ENCODE peak calls at places on chromosome 5, in six cellular contexts. One of them, this sample, is unnamed.

GRCh38 chr5:42168091-42168670 is 243.1 kb downstream of the FBXO4 start:
- DNase-seq in hepatocyte: no peak
- DNase-seq in GM23338: no peak
- DNase-seq in uterus: no peak
- DNase-seq in IMR-90: no peak
- DNase-seq in psoas muscle: no peak
- DNase-seq in this sample: no peak

GRCh38 chr5:115641948-115642347 is 16.1 kb upstream of the TMED7 start:
- DNase-seq in hepatocyte: no peak
- DNase-seq in GM23338: no peak
- DNase-seq in uterus: no peak
- DNase-seq in IMR-90: peak; percentile 11
- DNase-seq in psoas muscle: no peak
- DNase-seq in this sample: no peak

GRCh38 chr5:42745426-42745825 is 11.2 kb upstream of the CCDC152 start:
- DNase-seq in hepatocyte: no peak
- DNase-seq in GM23338: peak; percentile 86
- DNase-seq in uterus: no peak
- DNase-seq in IMR-90: no peak
- DNase-seq in psoas muscle: no peak
- DNase-seq in this sample: no peak

GRCh38 chr5:133727636-133728035 is 115.3 kb upstream of the FSTL4 start:
- DNase-seq in hepatocyte: no peak
- DNase-seq in GM23338: no peak
- DNase-seq in uterus: no peak
- DNase-seq in IMR-90: no peak
- DNase-seq in psoas muscle: no peak
- DNase-seq in this sample: no peak

GRCh38 chr5:165714594-165714993 is 2209.2 kb downstream of the MAT2B start:
- DNase-seq in hepatocyte: no peak
- DNase-seq in GM23338: no peak
- DNase-seq in uterus: no peak
- DNase-seq in IMR-90: no peak
- DNase-seq in psoas muscle: no peak
- DNase-seq in this sample: no peak

GRCh38 chr5:157554180-157555030 is 21.2 kb downstream of the ADAM19 start:
- DNase-seq in hepatocyte: no peak
- DNase-seq in GM23338: peak; percentile 56
- DNase-seq in uterus: no peak
- DNase-seq in IMR-90: no peak
- DNase-seq in psoas muscle: no peak
- DNase-seq in this sample: no peak

GRCh38 chr5:134583821-134584220 is 48.8 kb downstream of the SAR1B start:
- DNase-seq in hepatocyte: no peak
- DNase-seq in GM23338: no peak
- DNase-seq in uterus: no peak
- DNase-seq in IMR-90: no peak
- DNase-seq in psoas muscle: no peak
- DNase-seq in this sample: no peak

GRCh38 chr5:173283318-173284288 is 44.6 kb downstream of the STC2 start:
- DNase-seq in hepatocyte: peak; percentile 90
- DNase-seq in GM23338: peak; percentile 93
- DNase-seq in uterus: peak; percentile 55
- DNase-seq in IMR-90: peak; percentile 49
- DNase-seq in psoas muscle: peak; percentile 80
- DNase-seq in this sample: peak; percentile 86

GRCh38 chr5:34699155-34700077 is 43.3 kb downstream of the RAI14 start:
- DNase-seq in hepatocyte: peak; percentile 56
- DNase-seq in GM23338: peak; percentile 84
- DNase-seq in uterus: no peak
- DNase-seq in IMR-90: no peak
- DNase-seq in psoas muscle: no peak
- DNase-seq in this sample: no peak

GRCh38 chr5:124620743-124621142 is 125.7 kb downstream of the ZNF608 start:
- DNase-seq in hepatocyte: no peak
- DNase-seq in GM23338: no peak
- DNase-seq in uterus: no peak
- DNase-seq in IMR-90: no peak
- DNase-seq in psoas muscle: no peak
- DNase-seq in this sample: no peak

GRCh38 chr5:53971096-53971495 is 339.3 kb downstream of the ARL15 start:
- DNase-seq in hepatocyte: no peak
- DNase-seq in GM23338: no peak
- DNase-seq in uterus: no peak
- DNase-seq in IMR-90: no peak
- DNase-seq in psoas muscle: no peak
- DNase-seq in this sample: no peak

GRCh38 chr5:173309731-173310130 is 18.5 kb downstream of the STC2 start:
- DNase-seq in hepatocyte: no peak
- DNase-seq in GM23338: no peak
- DNase-seq in uterus: no peak
- DNase-seq in IMR-90: no peak
- DNase-seq in psoas muscle: no peak
- DNase-seq in this sample: no peak

GRCh38 chr5:124747770-124748686 is 1.6 kb upstream of the ZNF608 start:
- DNase-seq in hepatocyte: peak; percentile 28
- DNase-seq in GM23338: no peak
- DNase-seq in uterus: no peak
- DNase-seq in IMR-90: peak; percentile 44
- DNase-seq in psoas muscle: no peak
- DNase-seq in this sample: peak; percentile 21

GRCh38 chr5:58460727-58461286 is 921 bp upstream of the PLK2 start:
- DNase-seq in hepatocyte: peak; percentile 94
- DNase-seq in GM23338: peak; percentile 93
- DNase-seq in uterus: peak; percentile 91
- DNase-seq in IMR-90: peak; percentile 80
- DNase-seq in psoas muscle: peak; percentile 95
- DNase-seq in this sample: peak; percentile 87

GRCh38 chr5:71601222-71602026 is 14.3 kb downstream of the MCCC2 start:
- DNase-seq in hepatocyte: peak; percentile 77
- DNase-seq in GM23338: peak; percentile 86
- DNase-seq in uterus: no peak
- DNase-seq in IMR-90: peak; percentile 98
- DNase-seq in psoas muscle: no peak
- DNase-seq in this sample: peak; percentile 98

GRCh38 chr5:56503929-56504328 is 270.8 kb upstream of the ANKRD55 start:
- DNase-seq in hepatocyte: no peak
- DNase-seq in GM23338: no peak
- DNase-seq in uterus: no peak
- DNase-seq in IMR-90: no peak
- DNase-seq in psoas muscle: no peak
- DNase-seq in this sample: no peak

GRCh38 chr5:155514105-155514563 is 500.6 kb downstream of the KIF4B start:
- DNase-seq in hepatocyte: peak; percentile 61
- DNase-seq in GM23338: no peak
- DNase-seq in uterus: no peak
- DNase-seq in IMR-90: no peak
- DNase-seq in psoas muscle: no peak
- DNase-seq in this sample: no peak

GRCh38 chr5:136242611-136243010 is 49.6 kb upstream of the SMIM32 start:
- DNase-seq in hepatocyte: no peak
- DNase-seq in GM23338: no peak
- DNase-seq in uterus: no peak
- DNase-seq in IMR-90: no peak
- DNase-seq in psoas muscle: no peak
- DNase-seq in this sample: no peak

GRCh38 chr5:93579561-93580386 is 1.2 kb downstream of the NR2F1-AS1 start:
- DNase-seq in hepatocyte: no peak
- DNase-seq in GM23338: peak; percentile 69
- DNase-seq in uterus: peak; percentile 64
- DNase-seq in IMR-90: peak; percentile 48
- DNase-seq in psoas muscle: no peak
- DNase-seq in this sample: peak; percentile 34

GRCh38 chr5:89313044-89313443 is 430.1 kb upstream of the MEF2C start:
- DNase-seq in hepatocyte: no peak
- DNase-seq in GM23338: no peak
- DNase-seq in uterus: no peak
- DNase-seq in IMR-90: peak; percentile 74
- DNase-seq in psoas muscle: no peak
- DNase-seq in this sample: peak; percentile 18

GRCh38 chr5:175059687-175060194 is 335.4 kb downstream of the MSX2 start:
- DNase-seq in hepatocyte: peak; percentile 62
- DNase-seq in GM23338: peak; percentile 92
- DNase-seq in uterus: peak; percentile 15
- DNase-seq in IMR-90: peak; percentile 62
- DNase-seq in psoas muscle: peak; percentile 56
- DNase-seq in this sample: no peak

GRCh38 chr5:132457371-132458225 is 33.0 kb downstream of the IRF1 start:
- DNase-seq in hepatocyte: no peak
- DNase-seq in GM23338: no peak
- DNase-seq in uterus: peak; percentile 55
- DNase-seq in IMR-90: peak; percentile 89
- DNase-seq in psoas muscle: peak; percentile 75
- DNase-seq in this sample: no peak

GRCh38 chr5:172322028-172322965 is 38.7 kb upstream of the UBTD2 start:
- DNase-seq in hepatocyte: no peak
- DNase-seq in GM23338: no peak
- DNase-seq in uterus: no peak
- DNase-seq in IMR-90: no peak
- DNase-seq in psoas muscle: no peak
- DNase-seq in this sample: peak; percentile 37

GRCh38 chr5:67770431-67771025 is 445.0 kb upstream of the PIK3R1 start:
- DNase-seq in hepatocyte: peak; percentile 71
- DNase-seq in GM23338: no peak
- DNase-seq in uterus: no peak
- DNase-seq in IMR-90: no peak
- DNase-seq in psoas muscle: no peak
- DNase-seq in this sample: no peak

GRCh38 chr5:59786271-59786805 is 107.2 kb downstream of the PDE4D start:
- DNase-seq in hepatocyte: peak; percentile 53
- DNase-seq in GM23338: no peak
- DNase-seq in uterus: no peak
- DNase-seq in IMR-90: peak; percentile 27
- DNase-seq in psoas muscle: no peak
- DNase-seq in this sample: peak; percentile 82

GRCh38 chr5:132540149-132540548 is 3.2 kb downstream of the IL5 start:
- DNase-seq in hepatocyte: no peak
- DNase-seq in GM23338: no peak
- DNase-seq in uterus: no peak
- DNase-seq in IMR-90: no peak
- DNase-seq in psoas muscle: no peak
- DNase-seq in this sample: no peak

GRCh38 chr5:181185560-181185959 is 19.4 kb downstream of the TRIM7 start:
- DNase-seq in hepatocyte: no peak
- DNase-seq in GM23338: no peak
- DNase-seq in uterus: no peak
- DNase-seq in IMR-90: no peak
- DNase-seq in psoas muscle: peak; percentile 40
- DNase-seq in this sample: no peak

GRCh38 chr5:7876867-7877266 is 7.9 kb downstream of the MTRR start:
- DNase-seq in hepatocyte: no peak
- DNase-seq in GM23338: no peak
- DNase-seq in uterus: no peak
- DNase-seq in IMR-90: peak; percentile 75
- DNase-seq in psoas muscle: no peak
- DNase-seq in this sample: peak; percentile 22

GRCh38 chr5:10689391-10690081 is 71.5 kb downstream of the DAP start:
- DNase-seq in hepatocyte: no peak
- DNase-seq in GM23338: peak; percentile 86
- DNase-seq in uterus: no peak
- DNase-seq in IMR-90: peak; percentile 46
- DNase-seq in psoas muscle: no peak
- DNase-seq in this sample: no peak

GRCh38 chr5:157918811-157919742 is 60.1 kb upstream of the CLINT1 start:
- DNase-seq in hepatocyte: peak; percentile 45
- DNase-seq in GM23338: no peak
- DNase-seq in uterus: no peak
- DNase-seq in IMR-90: no peak
- DNase-seq in psoas muscle: no peak
- DNase-seq in this sample: no peak

GRCh38 chr5:168590666-168591065 is 11.5 kb upstream of the PANK3 start:
- DNase-seq in hepatocyte: no peak
- DNase-seq in GM23338: no peak
- DNase-seq in uterus: no peak
- DNase-seq in IMR-90: no peak
- DNase-seq in psoas muscle: no peak
- DNase-seq in this sample: no peak

GRCh38 chr5:38718874-38719391 is 126.9 kb upstream of the OSMR start:
- DNase-seq in hepatocyte: peak; percentile 4
- DNase-seq in GM23338: no peak
- DNase-seq in uterus: no peak
- DNase-seq in IMR-90: peak; percentile 4
- DNase-seq in psoas muscle: peak; percentile 48
- DNase-seq in this sample: no peak
- H3K27ac ChIP-seq in hepatocyte: peak overlapping the region; percentile 42
- H3K27ac ChIP-seq in GM23338: no peak overlapping the region
- H3K27ac ChIP-seq in uterus: peak overlapping the region; percentile 8
- H3K27ac ChIP-seq in IMR-90: no peak overlapping the region
- H3K27ac ChIP-seq in psoas muscle: no peak overlapping the region
- H3K27ac ChIP-seq in this sample: no peak overlapping the region

GRCh38 chr5:128464596-128464995 is 73.4 kb downstream of the FBN2 start:
- DNase-seq in hepatocyte: no peak
- DNase-seq in GM23338: no peak
- DNase-seq in uterus: peak; percentile 18
- DNase-seq in IMR-90: no peak
- DNase-seq in psoas muscle: no peak
- DNase-seq in this sample: no peak

GRCh38 chr5:128462330-128462729 is 75.7 kb downstream of the FBN2 start:
- DNase-seq in hepatocyte: no peak
- DNase-seq in GM23338: no peak
- DNase-seq in uterus: no peak
- DNase-seq in IMR-90: no peak
- DNase-seq in psoas muscle: no peak
- DNase-seq in this sample: no peak
- H3K27ac ChIP-seq in hepatocyte: no peak overlapping the region
- H3K27ac ChIP-seq in GM23338: no peak overlapping the region
- H3K27ac ChIP-seq in uterus: no peak overlapping the region
- H3K27ac ChIP-seq in IMR-90: no peak overlapping the region
- H3K27ac ChIP-seq in psoas muscle: no peak overlapping the region
- H3K27ac ChIP-seq in this sample: no peak overlapping the region

DNA sequence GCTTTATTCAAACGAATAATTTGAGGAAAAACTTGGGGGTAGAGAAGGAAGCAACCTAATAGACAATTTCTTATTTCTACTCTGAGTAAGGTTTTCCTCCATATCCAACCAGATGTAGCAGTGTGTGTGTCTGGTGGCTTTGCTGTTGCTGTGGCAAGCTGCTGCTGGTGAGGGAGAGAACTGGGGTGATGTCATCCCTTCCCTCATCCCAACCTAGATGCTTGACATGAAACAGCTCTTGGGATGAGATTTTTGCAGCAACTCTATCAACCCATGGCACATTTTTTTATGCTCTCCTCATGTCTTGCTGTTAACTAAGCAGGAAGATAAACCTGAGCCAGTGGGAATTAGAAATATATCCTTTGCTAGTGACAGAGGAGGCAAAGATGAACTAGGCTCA is 135.8 kb downstream of the PCSK1 start:
- DNase-seq in hepatocyte: peak; percentile 66
- DNase-seq in GM23338: no peak
- DNase-seq in uterus: no peak
- DNase-seq in IMR-90: peak; percentile 98
- DNase-seq in psoas muscle: no peak
- DNase-seq in this sample: no peak
- H3K27ac ChIP-seq in hepatocyte: peak overlapping the region; percentile 88
- H3K27ac ChIP-seq in GM23338: no peak overlapping the region
- H3K27ac ChIP-seq in uterus: no peak overlapping the region
- H3K27ac ChIP-seq in IMR-90: peak overlapping the region; percentile 53
- H3K27ac ChIP-seq in psoas muscle: no peak overlapping the region
- H3K27ac ChIP-seq in this sample: no peak overlapping the region

GRCh38 chr5:109849478-109850088 is 159.9 kb downstream of the MAN2A1 start:
- DNase-seq in hepatocyte: no peak
- DNase-seq in GM23338: no peak
- DNase-seq in uterus: no peak
- DNase-seq in IMR-90: no peak
- DNase-seq in psoas muscle: no peak
- DNase-seq in this sample: no peak
- H3K27ac ChIP-seq in hepatocyte: no peak overlapping the region
- H3K27ac ChIP-seq in GM23338: no peak overlapping the region
- H3K27ac ChIP-seq in uterus: no peak overlapping the region
- H3K27ac ChIP-seq in IMR-90: no peak overlapping the region
- H3K27ac ChIP-seq in psoas muscle: no peak overlapping the region
- H3K27ac ChIP-seq in this sample: no peak overlapping the region